ENCODE peak calls at places on chromosome 21, in four cellular contexts. E, F, D and B are unnamed samples.
A peak's percentile ranks its signal among the peaks of the same experiment; 100 is the strongest.

GRCh38 chr21:38853421-38853919 is 47.7 kb downstream of the ETS2 start:
- DNase-seq in E (no peak), F (no peak), D (peak; percentile 96), B (no peak)

GRCh38 chr21:37087188-37087587 is 14.1 kb downstream of the TTC3 start:
- DNase-seq in E (no peak), F (no peak), D (no peak), B (no peak)

GRCh38 chr21:44450402-44450801 is 4.9 kb upstream of the LRRC3 start:
- DNase-seq in E (peak; percentile 64), F (no peak), D (no peak), B (peak; percentile 70)

GRCh38 chr21:15557925-15558324 is 171.9 kb upstream of the USP25 start:
- DNase-seq in E (no peak), F (no peak), D (no peak), B (no peak)

GRCh38 chr21:20617130-20617529 is 381.1 kb upstream of the NCAM2 start:
- DNase-seq in E (no peak), F (no peak), D (no peak), B (no peak)

GRCh38 chr21:28851645-28852044 is 141.0 kb downstream of the LTN1 start:
- DNase-seq in E (no peak), F (no peak), D (no peak), B (no peak)

GRCh38 chr21:21664871-21665270 is 666.7 kb downstream of the NCAM2 start:
- DNase-seq in E (no peak), F (no peak), D (peak; percentile 8), B (no peak)

GRCh38 chr21:46120301-46121285 is 22.7 kb downstream of the COL6A2 start:
- DNase-seq in E (peak; percentile 70), F (peak; percentile 3), D (no peak), B (peak; percentile 63)

GRCh38 chr21:25615880-25616279 is 8.6 kb upstream of the MRPL39 start:
- DNase-seq in E (no peak), F (no peak), D (no peak), B (no peak)

GRCh38 chr21:16913010-16913409 is 599.8 kb upstream of the CXADR start:
- DNase-seq in E (no peak), F (no peak), D (no peak), B (no peak)

GRCh38 chr21:45937721-45938452 is 43.7 kb upstream of the COL6A1 start:
- DNase-seq in E (no peak), F (no peak), D (no peak), B (no peak)

GRCh38 chr21:31945576-31945975 is 72.8 kb downstream of the HUNK start:
- DNase-seq in E (no peak), F (no peak), D (peak; percentile 9), B (no peak)

GRCh38 chr21:32930673-32931072 is 95.1 kb upstream of the OLIG2 start:
- DNase-seq in E (no peak), F (no peak), D (no peak), B (no peak)

GRCh38 chr21:24658926-24659325 is 948.4 kb downstream of the MRPL39 start:
- DNase-seq in E (no peak), F (no peak), D (no peak), B (no peak)

GRCh38 chr21:42219606-42220137 is 732 bp downstream of the ABCG1 start:
- DNase-seq in E (peak; percentile 83), F (no peak), D (no peak), B (peak; percentile 77)

GRCh38 chr21:22889445-22889844 is 1891.2 kb downstream of the NCAM2 start:
- DNase-seq in E (no peak), F (no peak), D (no peak), B (no peak)

GRCh38 chr21:46091631-46092025 is 6.3 kb upstream of the COL6A2 start:
- DNase-seq in E (peak; percentile 53), F (no peak), D (no peak), B (peak; percentile 55)

GRCh38 chr21:39911792-39912191 is 44.6 kb downstream of the PCP4 start:
- DNase-seq in E (no peak), F (no peak), D (no peak), B (no peak)